ENCODE peak calls at places on chromosomes 3 and 15, in eight cellular contexts. G is GM12891, R is HepG2, B is stomach, I is sigmoid colon, P is breast epithelium, U is HCT116, O is endothelial cell of umbilical vein. J is an unnamed sample.
A peak's percentile ranks its signal among the peaks of the same experiment; 100 is the strongest.

GRCh38 chr15:56744701-56745683 is 11.7 kb upstream of the ZNF280D start:
- DNase-seq in G (no peak), R (no peak), B (no peak), I (no peak), P (no peak), U (no peak), O (no peak), J (no peak)

GRCh38 chr3:71063768-71064287 is 519.7 kb downstream of the FOXP1 start:
- DNase-seq in G (no peak), R (peak; percentile 49), B (no peak), I (no peak), P (no peak), U (no peak), O (no peak), J (no peak)

GRCh38 chr15:70153948-70154439 is 56.3 kb upstream of the TLE3 start:
- DNase-seq in G (no peak), R (no peak), B (no peak), I (no peak), P (no peak), U (no peak), O (no peak), J (no peak)

GRCh38 chr3:72383896-72384295 is 464.3 kb downstream of the SHQ1 start:
- DNase-seq in G (no peak), R (no peak), B (no peak), I (no peak), P (no peak), U (no peak), O (no peak), J (no peak)

GRCh38 chr3:173501941-173502489 is 104.5 kb downstream of the NLGN1 start:
- DNase-seq in G (no peak), R (no peak), B (no peak), I (no peak), P (no peak), U (no peak), O (no peak), J (no peak)

GRCh38 chr3:57977755-57978715 is 30.2 kb upstream of the FLNB start:
- DNase-seq in G (no peak), R (peak; percentile 67), B (no peak), I (no peak), P (no peak), U (peak; percentile 28), O (no peak), J (no peak)

GRCh38 chr15:67322481-67322880 is 67.9 kb downstream of the IQCH start:
- DNase-seq in G (no peak), R (no peak), B (no peak), I (no peak), P (no peak), U (no peak), O (no peak), J (no peak)

GRCh38 chr15:73946795-73947370 is 20.6 kb downstream of the LOXL1 start:
- DNase-seq in G (no peak), R (no peak), B (no peak), I (no peak), P (no peak), U (no peak), O (no peak), J (no peak)

GRCh38 chr3:53680026-53680425 is 166.2 kb downstream of the CHDH start:
- DNase-seq in G (no peak), R (no peak), B (no peak), I (peak; percentile 79), P (no peak), U (no peak), O (no peak), J (no peak)

GRCh38 chr3:194487289-194488006 is 646 bp upstream of the ATP13A3 start:
- DNase-seq in G (peak; percentile 49), R (no peak), B (peak; percentile 48), I (peak; percentile 74), P (no peak), U (no peak), O (no peak), J (peak; percentile 48)

GRCh38 chr3:146503459-146504202 is 34.3 kb upstream of the PLSCR2 start:
- DNase-seq in G (peak; percentile 6), R (peak; percentile 25), B (no peak), I (no peak), P (no peak), U (peak; percentile 86), O (peak; percentile 45), J (peak; percentile 23)

DNA sequence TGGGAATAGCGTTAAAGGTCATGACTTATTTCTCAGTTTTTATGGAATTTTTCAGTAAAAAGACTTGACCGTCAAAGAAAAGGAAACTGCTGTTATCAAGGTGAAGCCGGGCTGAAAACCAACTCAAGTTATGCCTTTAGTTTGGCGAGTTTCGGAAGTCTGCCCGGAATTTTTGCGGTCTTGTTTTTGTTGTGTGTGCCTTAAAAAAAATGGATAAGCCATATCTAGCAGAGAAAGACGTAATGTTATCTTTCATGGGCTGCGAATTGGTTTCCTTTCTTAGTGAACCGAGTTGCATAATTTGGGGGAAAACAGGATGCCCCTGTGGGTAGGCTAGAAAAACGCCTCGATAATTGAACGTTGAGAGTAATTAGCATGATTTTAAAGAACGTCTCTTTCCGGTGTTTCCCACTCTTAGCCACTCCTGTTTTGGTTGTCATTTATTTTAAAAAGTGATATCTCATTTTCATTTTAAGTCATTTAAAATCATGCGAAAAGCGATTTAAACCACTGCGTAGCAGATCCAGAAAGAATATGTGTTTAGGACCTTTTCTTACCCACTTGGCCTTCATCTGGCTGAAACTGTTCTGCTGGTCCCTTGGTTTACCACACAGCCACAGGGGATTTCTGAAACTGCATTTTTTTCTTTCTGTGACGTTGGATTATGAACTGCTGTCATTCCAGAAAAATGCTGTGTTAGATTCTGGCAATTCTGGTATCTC is 1.2 kb downstream of the NFKBIZ start:
- DNase-seq in G (no peak), R (no peak), B (no peak), I (no peak), P (no peak), U (no peak), O (peak; percentile 53), J (no peak)
- TF ChIP-seq POLR2AphosphoS5 in G (no peak), R (no peak), B (peak; percentile 20), I (peak; percentile 14), P (no peak), U (no peak), O (no peak), J (peak; percentile 57)

GRCh38 chr15:20344601-20345400 is 196.8 kb downstream of the GOLGA6L6 start:
- DNase-seq in G (no peak), R (no peak), B (no peak), I (peak; percentile 63), P (peak; percentile 49), U (no peak), O (no peak), J (no peak)

GRCh38 chr15:20340331-20340811 is 201.2 kb downstream of the GOLGA6L6 start:
- DNase-seq in G (no peak), R (no peak), B (peak; percentile 51), I (peak; percentile 86), P (peak; percentile 85), U (no peak), O (peak; percentile 2), J (no peak)

GRCh38 chr15:20345401-20345958 is 196.1 kb downstream of the GOLGA6L6 start:
- DNase-seq in G (no peak), R (no peak), B (no peak), I (peak; percentile 69), P (no peak), U (no peak), O (no peak), J (no peak)

GRCh38 chr15:20341901-20342605 is 199.5 kb downstream of the GOLGA6L6 start:
- DNase-seq in G (no peak), R (no peak), B (peak; percentile 72), I (peak; percentile 92), P (peak; percentile 86), U (no peak), O (peak; percentile 3), J (no peak)

GRCh38 chr15:20340931-20341661 is 200.5 kb downstream of the GOLGA6L6 start:
- DNase-seq in G (no peak), R (no peak), B (peak; percentile 67), I (peak; percentile 92), P (peak; percentile 86), U (no peak), O (peak; percentile 3), J (no peak)
- TF ChIP-seq POLR2A in G (no peak), R (no peak), B (no peak), I (no peak), P (no peak), U (no peak), O (no peak), J (no peak)

DNA sequence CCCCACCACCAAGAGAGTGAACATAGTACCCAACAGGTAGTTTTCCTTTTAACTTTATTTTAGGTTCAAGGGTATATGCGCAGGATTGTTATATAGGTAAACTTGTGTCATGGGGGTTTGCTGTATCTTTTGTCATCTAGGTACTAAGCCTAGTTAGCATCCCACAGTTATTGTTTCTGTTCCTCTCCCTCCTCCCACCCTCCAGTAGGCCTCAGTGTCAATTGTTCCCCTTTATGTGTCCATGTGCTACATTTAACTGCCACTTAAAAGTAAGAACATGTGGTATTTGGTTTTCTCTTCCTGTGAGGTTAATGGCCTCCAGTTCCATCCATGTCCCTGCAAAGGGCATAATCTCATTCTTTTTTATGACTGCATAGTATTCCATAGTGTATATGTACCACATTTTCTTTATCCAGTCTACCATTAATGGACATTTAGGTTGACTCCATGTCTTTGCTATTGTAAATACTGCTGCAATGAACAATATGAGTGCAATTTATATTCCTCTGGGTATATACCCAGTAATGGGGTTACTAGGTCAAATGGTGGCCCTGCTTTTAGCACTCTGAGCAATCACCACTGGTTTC is 66.2 kb downstream of the ST3GAL6 start:
- DNase-seq in G (no peak), R (no peak), B (no peak), I (no peak), P (no peak), U (no peak), O (no peak), J (no peak)
- TF ChIP-seq POLR2AphosphoS5 in G (no peak), R (no peak), B (no peak), I (no peak), P (no peak), U (peak; percentile 86), O (no peak), J (no peak)

GRCh38 chr15:41774873-41775417 is 661 bp downstream of the MAPKBP1 start:
- DNase-seq in G (no peak), R (no peak), B (no peak), I (no peak), P (no peak), U (no peak), O (no peak), J (no peak)

GRCh38 chr15:41775651-41776050 is 1.4 kb downstream of the MAPKBP1 start:
- DNase-seq in G (no peak), R (no peak), B (no peak), I (no peak), P (no peak), U (no peak), O (no peak), J (no peak)

GRCh38 chr15:41773729-41774061 is 589 bp upstream of the MAPKBP1 start:
- DNase-seq in G (no peak), R (no peak), B (no peak), I (no peak), P (no peak), U (no peak), O (no peak), J (no peak)

GRCh38 chr15:41773332-41773728 is 954 bp upstream of the MAPKBP1 start:
- DNase-seq in G (no peak), R (no peak), B (no peak), I (no peak), P (no peak), U (no peak), O (no peak), J (no peak)

GRCh38 chr15:41774062-41774872 is at the start of gene MAPKBP1:
- DNase-seq in G (peak; percentile 88), R (peak; percentile 95), B (peak; percentile 98), I (peak; percentile 98), P (peak; percentile 96), U (peak; percentile 95), O (peak; percentile 99), J (peak; percentile 88)
- TF ChIP-seq POLR2A in G (peak; percentile 12), R (no peak), B (no peak), I (peak; percentile 33), P (no peak), U (peak; percentile 42), O (no peak), J (no peak)